ENCODE peak calls at places on chromosomes 16 and 17, in eight cellular contexts. R is progenitor cell of endocrine pancreas, O is ELR, U is breast epithelium, K is ascending aorta, D is Right ventricle myocardium superior, A is NCI-H345, B is skeletal muscle cell. E is an unnamed sample.

GRCh38 chr17:74920679-74921044 is 2.4 kb downstream of the USH1G start:
- DNase-seq in R (no peak), D (no peak), A (peak), O (no peak), U (no peak), K (no peak), B (no peak), E (no peak)

GRCh38 chr17:82882715-82883446 is 43.1 kb upstream of the ZNF750 start:
- DNase-seq in B (no peak), U (no peak), A (peak), R (no peak), O (no peak), K (no peak), D (no peak), E (no peak)

GRCh38 chr16:21184834-21185233 is 26.4 kb downstream of the LDAF1 start:
- DNase-seq in D (no peak), R (no peak), K (no peak), B (no peak), A (no peak), U (no peak), O (peak), E (peak)

GRCh38 chr17:28741358-28742349 is 2.2 kb upstream of the TRAF4 start:
- DNase-seq in U (no peak), K (no peak), D (peak), A (no peak), O (no peak), B (no peak), R (no peak), E (no peak)

GRCh38 chr16:11016993-11017392 is 72.6 kb downstream of the CLEC16A start:
- DNase-seq in D (peak), O (peak), K (no peak), A (peak), B (no peak), R (no peak), U (no peak), E (peak)

GRCh38 chr17:32111141-32111771 is 31.0 kb upstream of the RHOT1 start:
- DNase-seq in U (peak), A (peak), K (peak), D (peak), O (peak), R (no peak), B (peak), E (peak)

GRCh38 chr16:489606-490005 is 37.9 kb upstream of the CAPN15 start:
- DNase-seq in O (no peak), D (no peak), U (no peak), K (no peak), R (no peak), B (no peak), A (no peak), E (no peak)

GRCh38 chr16:88764913-88765349 is 20.1 kb downstream of the PIEZO1 start:
- DNase-seq in U (peak), B (no peak), K (no peak), A (no peak), O (peak), D (no peak), R (no peak), E (peak)

GRCh38 chr17:39144414-39144813 is 7.0 kb downstream of the PLXDC1 start:
- DNase-seq in O (peak), A (peak), U (peak), K (peak), B (peak), D (peak), R (no peak), E (peak)

GRCh38 chr16:72094266-72094610 is 591 bp downstream of the DHX38 start:
- DNase-seq in U (no peak), K (no peak), O (peak), B (no peak), A (no peak), D (no peak), R (no peak), E (no peak)

GRCh38 chr16:85205747-85206471 is 93.6 kb upstream of the CIBAR2 start:
- DNase-seq in A (no peak), D (peak), K (no peak), O (peak), R (no peak), U (no peak), B (no peak), E (no peak)

GRCh38 chr17:82720204-82720603 is 3.7 kb downstream of the FN3KRP start:
- DNase-seq in O (no peak), U (no peak), D (no peak), B (no peak), R (no peak), K (no peak), A (no peak), E (no peak)

GRCh38 chr17:17177186-17177585 is 28.9 kb downstream of the PLD6 start:
- DNase-seq in U (no peak), D (no peak), B (no peak), A (no peak), O (no peak), K (no peak), R (no peak), E (no peak)

GRCh38 chr16:48852955-48853354 is 243.0 kb upstream of the N4BP1 start:
- DNase-seq in K (no peak), U (no peak), A (no peak), D (no peak), O (no peak), B (no peak), R (no peak), E (no peak)

GRCh38 chr16:19375561-19376158 is 42.0 kb upstream of the TMC5 start:
- DNase-seq in R (peak), B (peak), O (peak), A (peak), D (no peak), K (no peak), U (no peak), E (peak)

GRCh38 chr17:80264048-80264792 is 3.6 kb downstream of the RNF213 start:
- DNase-seq in K (no peak), U (no peak), A (no peak), O (no peak), R (no peak), B (no peak), D (no peak), E (no peak)

GRCh38 chr17:66432996-66433556 is 130.7 kb downstream of the PRKCA start:
- DNase-seq in A (no peak), B (no peak), D (no peak), R (no peak), K (no peak), U (no peak), O (peak), E (no peak)

E was measured in Daoy.